ENCODE peak calls at places on chromosomes 6 and 20, in eight cellular contexts. D, K, Y, L, N, F, T and S are unnamed samples.

GRCh38 chr6:109139109-109139508 is 43.8 kb downstream of the CEP57L1 start:
- DNase-seq in K (no peak), D (no peak), L (no peak), N (no peak), T (peak; percentile 14), F (no peak), Y (no peak), S (no peak)

GRCh38 chr20:37627060-37627766 is 66.6 kb upstream of the CTNNBL1 start:
- DNase-seq in K (peak; percentile 13), F (peak; percentile 39), D (peak; percentile 72), L (peak; percentile 28), Y (no peak), T (peak; percentile 38), N (peak; percentile 85), S (peak; percentile 70)

GRCh38 chr6:100432136-100432535 is 32.6 kb downstream of the SIM1 start:
- DNase-seq in Y (no peak), N (no peak), T (no peak), K (no peak), F (no peak), L (no peak), D (no peak), S (no peak)

GRCh38 chr20:4171538-4172116 is 156.3 kb upstream of the RNF24 start:
- DNase-seq in Y (no peak), T (no peak), K (no peak), D (no peak), N (peak; percentile 19), L (no peak), F (no peak), S (no peak)

GRCh38 chr6:21846541-21847451 is 253.2 kb downstream of the SOX4 start:
- DNase-seq in K (no peak), D (peak; percentile 3), Y (no peak), T (no peak), F (no peak), L (no peak), N (peak; percentile 60), S (peak; percentile 26)

GRCh38 chr6:84271086-84271716 is 43.8 kb upstream of the CEP162 start:
- DNase-seq in F (no peak), Y (no peak), K (no peak), N (no peak), L (no peak), D (no peak), T (no peak), S (no peak)

GRCh38 chr20:44644384-44645131 is 6.9 kb downstream of the ADA start:
- DNase-seq in D (no peak), T (no peak), N (no peak), Y (no peak), K (no peak), F (no peak), L (no peak), S (no peak)

GRCh38 chr6:170139531-170139930 is 151.3 kb downstream of the DLL1 start:
- DNase-seq in F (peak; percentile 22), D (no peak), T (no peak), N (no peak), L (no peak), K (no peak), Y (no peak), S (no peak)

GRCh38 chr20:6122111-6122872 is 538 bp downstream of the FERMT1 start:
- DNase-seq in D (no peak), N (peak; percentile 72), Y (no peak), L (no peak), K (peak; percentile 68), T (peak; percentile 14), F (no peak), S (no peak)

GRCh38 chr6:167930300-167930699 is 67.2 kb upstream of the KIF25 start:
- DNase-seq in F (no peak), D (no peak), T (peak; percentile 40), K (no peak), Y (no peak), L (no peak), N (no peak), S (no peak)

GRCh38 chr6:125658759-125659431 is 90.5 kb upstream of the HEY2 start:
- DNase-seq in Y (peak; percentile 34), L (peak; percentile 29), K (no peak), T (no peak), D (no peak), N (peak; percentile 32), F (no peak), S (no peak)

GRCh38 chr6:14734052-14734415 is 511.8 kb upstream of the JARID2 start:
- DNase-seq in K (no peak), T (no peak), L (no peak), F (no peak), D (no peak), Y (no peak), N (no peak), S (no peak)

GRCh38 chr20:45629496-45630100 is at the start of gene WFDC10A:
- DNase-seq in Y (peak; percentile 43), N (peak; percentile 56), D (peak; percentile 45), F (peak; percentile 43), T (peak; percentile 30), L (no peak), K (no peak), S (peak; percentile 44)

GRCh38 chr20:63687419-63688233 is 8.8 kb upstream of the TNFRSF6B start:
- DNase-seq in T (no peak), K (no peak), Y (no peak), N (no peak), L (no peak), F (no peak), D (no peak), S (no peak)

GRCh38 chr20:61737346-61737745 is 328.3 kb downstream of the TAF4 start:
- DNase-seq in D (no peak), F (no peak), T (no peak), L (no peak), Y (no peak), N (no peak), K (no peak), S (no peak)

DNA sequence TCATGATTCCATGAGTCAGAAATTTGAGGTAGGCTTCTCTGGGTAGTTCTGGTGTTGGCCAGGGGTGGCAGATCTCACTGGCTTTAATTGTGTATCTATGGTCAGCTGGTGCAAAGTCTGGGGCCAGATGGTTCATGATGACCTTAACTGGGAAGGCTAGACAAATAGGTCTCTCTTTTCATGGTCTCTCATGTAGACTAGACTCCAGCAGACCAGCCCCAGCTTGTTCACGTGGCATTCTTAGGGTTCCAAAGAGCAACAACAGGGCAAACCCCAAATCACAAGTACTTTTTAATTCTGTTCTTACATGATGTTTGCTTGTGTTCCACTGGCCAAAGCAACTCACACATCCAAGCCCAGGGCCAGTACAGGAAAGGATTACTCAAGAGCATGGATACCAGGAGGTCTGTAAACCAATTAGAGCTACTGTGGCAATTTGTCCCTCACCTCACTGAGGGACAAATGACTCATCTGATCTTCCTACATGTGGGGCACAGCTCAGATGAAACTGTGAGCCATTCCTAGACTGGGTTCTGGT is 79.5 kb upstream of the PBOV1 start:
- DNase-seq in L (no peak), T (peak; percentile 39), F (no peak), D (no peak), K (no peak), N (no peak), Y (no peak), S (no peak)
- TF ChIP-seq CTCF in L (no peak), T (no peak), F (no peak), D (no peak), K (no peak), N (no peak), Y (no peak), S (no peak)

GRCh38 chr6:39365281-39366074 is 43.0 kb upstream of the KCNK16 start:
- DNase-seq in L (no peak), D (no peak), Y (no peak), F (no peak), T (peak; percentile 54), K (no peak), N (no peak), S (no peak)

GRCh38 chr6:39375405-39375804 is 52.9 kb upstream of the KCNK16 start:
- DNase-seq in Y (no peak), F (no peak), D (no peak), T (no peak), K (no peak), L (no peak), N (no peak), S (no peak)

GRCh38 chr6:39366875-39367618 is 44.5 kb upstream of the KCNK16 start:
- DNase-seq in F (no peak), Y (no peak), K (no peak), T (no peak), L (no peak), D (no peak), N (no peak), S (no peak)

GRCh38 chr6:39367661-39368060 is 45.2 kb upstream of the KCNK16 start:
- DNase-seq in N (no peak), Y (no peak), K (no peak), L (no peak), T (no peak), F (no peak), D (no peak), S (no peak)

DNA sequence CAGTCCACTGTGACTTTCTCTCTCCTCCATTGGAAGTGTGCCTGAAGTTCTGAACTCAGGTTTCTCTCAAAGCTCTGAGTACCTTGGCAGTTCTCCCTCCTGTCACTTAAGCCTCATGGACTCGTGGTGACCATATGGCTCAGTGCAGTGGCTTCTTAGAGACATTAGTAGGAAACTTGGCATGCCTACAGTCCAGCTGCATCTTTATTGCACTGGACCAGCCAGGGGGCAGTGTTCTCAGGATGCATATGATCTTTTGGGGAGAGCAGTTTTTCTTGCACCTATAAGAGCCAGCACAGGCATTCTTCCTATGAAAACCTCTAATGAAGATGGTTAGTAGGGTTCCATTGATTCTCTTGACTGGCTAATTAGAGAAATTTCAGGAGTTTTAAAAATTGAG is 47.5 kb upstream of the KCNK16 start:
- DNase-seq in N (no peak), T (no peak), L (no peak), D (no peak), F (no peak), K (no peak), Y (no peak), S (no peak)
- TF ChIP-seq CTCF in N (peak; percentile 27), T (peak; percentile 35), L (peak; percentile 30), D (peak; percentile 17), F (no peak), K (no peak), Y (no peak), S (no peak)

DNA sequence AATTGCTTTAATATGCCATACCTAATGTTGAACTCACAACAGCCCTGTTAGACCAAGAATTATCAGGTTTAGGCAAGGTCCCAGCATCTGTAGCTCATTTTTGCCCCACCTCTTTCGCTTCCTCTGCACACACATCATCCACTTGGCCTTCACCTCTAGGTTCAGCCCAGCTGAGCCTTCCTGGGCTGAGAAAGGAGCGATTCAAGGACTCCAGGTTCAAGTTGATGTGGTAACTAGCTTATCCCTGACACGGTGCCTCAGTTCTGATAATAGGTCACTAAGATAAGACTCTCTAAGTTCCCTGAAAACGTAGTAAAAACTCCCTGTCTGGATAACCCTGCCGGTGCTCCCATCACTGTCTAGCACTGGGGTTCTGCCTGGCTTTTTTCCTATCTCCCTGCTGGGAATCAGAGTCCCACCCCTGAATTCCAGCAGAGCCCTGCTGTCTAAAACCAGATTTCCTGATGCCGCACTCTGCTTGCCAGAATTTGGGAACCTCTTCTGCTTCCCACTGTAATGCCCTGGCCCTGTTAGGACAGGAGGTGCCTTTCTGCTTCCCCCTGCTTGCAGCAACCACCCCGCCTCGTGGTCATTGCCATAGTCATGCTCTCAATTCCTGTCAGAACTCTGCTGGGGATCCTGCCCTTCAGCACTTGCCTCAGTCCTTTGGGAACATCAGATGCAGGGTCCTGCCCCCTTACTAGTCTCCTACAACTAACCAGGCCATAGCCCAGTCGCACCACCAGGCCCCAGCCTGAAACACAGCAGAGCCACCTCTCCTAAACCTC is 47.6 kb downstream of the ALDH8A1 start:
- DNase-seq in T (no peak), N (no peak), Y (no peak), F (no peak), L (no peak), K (no peak), D (no peak), S (no peak)
- TF ChIP-seq CTCF in T (no peak), N (no peak), Y (no peak), F (no peak), L (no peak), K (no peak), D (no peak), S (no peak)

GRCh38 chr6:161351855-161352254 is 78.0 kb upstream of the AGPAT4 start:
- DNase-seq in D (no peak), T (no peak), L (no peak), K (no peak), Y (no peak), F (no peak), N (no peak), S (no peak)
- TF ChIP-seq CTCF in D (no peak), T (no peak), L (no peak), K (no peak), Y (no peak), F (no peak), N (no peak), S (no peak)